ENCODE peak calls at places on chromosomes 11 and 22, in eight cellular contexts. K is PC-9, O is tibial artery, E is thoracic aorta, V is HCT116, C is SJSA1, I is Panc1, N is left ventricle myocardium inferior. Z is an unnamed sample.

GRCh38 chr22:17694193-17694592 is 55.6 kb downstream of the BCL2L13 start:
- DNase-seq in C (no peak), N (no peak), E (no peak), V (no peak), O (no peak), K (no peak), I (no peak), Z (no peak)

GRCh38 chr22:36365020-36365411 is 22.8 kb downstream of the MYH9 start:
- DNase-seq in O (peak; percentile 79), V (peak; percentile 76), C (peak; percentile 97), I (peak; percentile 82), K (peak; percentile 74), N (peak; percentile 44), E (peak; percentile 91), Z (peak; percentile 79)

GRCh38 chr22:33073989-33074391 is 15.8 kb upstream of the SYN3 start:
- DNase-seq in N (no peak), K (no peak), C (no peak), I (peak; percentile 48), O (no peak), E (no peak), V (no peak), Z (no peak)

GRCh38 chr11:35077709-35078695 is 61.0 kb upstream of the CD44 start:
- DNase-seq in O (no peak), K (peak; percentile 22), I (peak; percentile 71), E (no peak), C (peak; percentile 51), N (no peak), V (peak; percentile 42), Z (no peak)

GRCh38 chr22:37053310-37054077 is 2.0 kb downstream of the KCTD17 start:
- DNase-seq in E (no peak), I (no peak), O (no peak), K (no peak), C (no peak), V (no peak), N (peak; percentile 47), Z (peak; percentile 56)

GRCh38 chr22:48575567-48576332 is 1251.9 kb downstream of the BRD1 start:
- DNase-seq in V (no peak), E (no peak), O (no peak), N (no peak), K (no peak), C (no peak), I (no peak), Z (no peak)

GRCh38 chr11:134557571-134558257 is 145.7 kb upstream of the B3GAT1 start:
- DNase-seq in E (no peak), N (no peak), K (no peak), O (no peak), V (no peak), C (no peak), I (no peak), Z (no peak)

GRCh38 chr11:120432056-120433018 is 79.2 kb upstream of the GRIK4 start:
- DNase-seq in V (peak; percentile 97), K (peak; percentile 60), N (no peak), E (peak; percentile 51), C (peak; percentile 73), I (peak; percentile 99), O (peak; percentile 65), Z (no peak)

GRCh38 chr11:65436412-65437032 is 13.9 kb downstream of the NEAT1 start:
- DNase-seq in E (no peak), C (no peak), K (no peak), V (no peak), O (no peak), N (no peak), I (no peak), Z (no peak)

DNA sequence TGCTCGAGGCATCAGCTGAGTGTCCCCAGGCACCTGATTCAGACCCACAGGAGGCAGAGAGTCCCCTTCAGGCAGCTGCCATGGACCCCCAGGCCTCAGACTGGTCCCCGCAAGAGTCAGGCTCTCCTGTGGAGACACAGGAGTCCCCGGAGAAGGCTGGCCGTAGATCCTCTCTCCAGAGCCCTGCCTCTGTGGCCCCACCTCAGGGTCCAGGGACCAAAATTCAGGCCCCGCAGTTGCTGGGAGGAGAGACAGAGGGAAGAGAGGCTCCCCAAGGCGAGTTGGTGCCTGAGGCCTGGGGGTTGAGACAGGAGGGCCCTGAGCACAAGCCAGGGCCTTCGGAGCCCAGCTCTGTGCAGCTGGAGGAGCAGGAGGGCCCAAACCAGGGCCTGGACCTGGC is 4.2 kb downstream of the CCDC88B start:
- DNase-seq in C (no peak), V (no peak), E (no peak), I (no peak), K (no peak), O (no peak), N (no peak), Z (no peak)
- H3K4me1 ChIP-seq in C (peaks cover 6% of the 10 kb centered on the region), V (peaks cover 14% of the 10 kb centered on the region), E (peaks cover 3% of the 10 kb centered on the region), I (peaks cover 33% of the 10 kb centered on the region), K (peaks cover 28% of the 10 kb centered on the region), O (no peaks in the 10 kb centered on the region), N (peaks cover 18% of the 10 kb centered on the region), Z (peaks cover 12% of the 10 kb centered on the region)

GRCh38 chr11:77109236-77110019 is 6.8 kb downstream of the OMP start:
- DNase-seq in E (no peak), I (no peak), C (no peak), K (no peak), O (peak; percentile 47), N (no peak), V (no peak), Z (no peak)

GRCh38 chr11:77106759-77107158 is 4.1 kb downstream of the OMP start:
- DNase-seq in K (no peak), C (no peak), E (no peak), O (no peak), V (no peak), N (no peak), I (no peak), Z (no peak)

GRCh38 chr11:77106321-77106720 is 3.7 kb downstream of the OMP start:
- DNase-seq in N (no peak), V (no peak), K (peak; percentile 35), E (no peak), C (no peak), I (no peak), O (no peak), Z (no peak)

GRCh38 chr11:77107950-77108349 is 5.3 kb downstream of the OMP start:
- DNase-seq in N (no peak), I (peak; percentile 47), K (peak; percentile 76), E (peak; percentile 55), C (peak; percentile 83), O (peak; percentile 58), V (peak; percentile 36), Z (peak; percentile 73)

GRCh38 chr11:77108436-77108835 is 5.8 kb downstream of the OMP start:
- DNase-seq in I (no peak), K (no peak), O (no peak), E (no peak), V (no peak), N (no peak), C (no peak), Z (peak; percentile 71)
- H3K4me1 ChIP-seq in I (peaks cover 29% of the 10 kb centered on the region), K (peaks cover 29% of the 10 kb centered on the region), O (no peaks in the 10 kb centered on the region), E (peaks cover 3% of the 10 kb centered on the region), V (peaks cover 46% of the 10 kb centered on the region), N (peaks cover 12% of the 10 kb centered on the region), C (peaks cover 23% of the 10 kb centered on the region), Z (peaks cover 48% of the 10 kb centered on the region)

GRCh38 chr22:28939394-28939793 is 56.0 kb downstream of the ZNRF3 start:
- DNase-seq in O (no peak), V (no peak), C (no peak), N (no peak), E (no peak), I (no peak), K (no peak), Z (no peak)

GRCh38 chr22:28940441-28940840 is 57.1 kb downstream of the ZNRF3 start:
- DNase-seq in N (no peak), E (no peak), C (no peak), K (no peak), V (no peak), O (no peak), I (no peak), Z (no peak)

GRCh38 chr22:28938286-28938833 is 55.0 kb downstream of the ZNRF3 start:
- DNase-seq in N (no peak), C (no peak), V (no peak), O (no peak), E (no peak), I (no peak), K (no peak), Z (no peak)

GRCh38 chr22:28942333-28942732 is 59.0 kb downstream of the ZNRF3 start:
- DNase-seq in N (no peak), O (no peak), K (no peak), E (no peak), C (no peak), V (no peak), I (no peak), Z (no peak)

DNA sequence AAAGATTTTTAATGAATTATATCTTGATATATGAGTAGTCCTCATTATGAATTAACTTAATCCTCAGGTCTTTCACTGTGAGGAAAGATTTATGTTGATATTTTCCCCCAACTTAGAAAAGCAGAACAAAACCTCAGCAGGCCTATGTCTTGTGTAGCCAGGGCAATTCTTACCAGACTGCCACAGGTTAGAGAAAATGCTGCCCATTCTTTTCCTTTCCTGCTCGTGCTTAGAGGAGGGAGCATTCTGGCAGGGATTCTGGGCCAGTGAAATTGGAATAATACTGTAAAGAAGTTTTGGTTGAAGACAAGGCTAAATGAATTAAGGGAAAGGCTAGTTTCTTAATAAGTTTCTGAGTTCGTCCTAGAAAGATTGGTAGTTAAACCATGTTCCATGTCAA is 56.6 kb downstream of the ZNRF3 start:
- DNase-seq in I (no peak), K (no peak), C (no peak), O (no peak), N (no peak), V (no peak), E (no peak), Z (no peak)
- H3K4me1 ChIP-seq in I (no peaks in the 10 kb centered on the region), K (no peaks in the 10 kb centered on the region), C (no peaks in the 10 kb centered on the region), O (no peaks in the 10 kb centered on the region), N (peaks cover 16% of the 10 kb centered on the region), V (peaks cover 15% of the 10 kb centered on the region), E (peaks cover 17% of the 10 kb centered on the region), Z (no peaks in the 10 kb centered on the region)

GRCh38 chr11:69879734-69880005 is 60.5 kb upstream of the FGF3 start:
- DNase-seq in K (no peak), O (no peak), E (no peak), I (no peak), V (no peak), C (no peak), N (no peak), Z (no peak)

GRCh38 chr11:69877235-69877634 is 58.0 kb upstream of the FGF3 start:
- DNase-seq in C (peak; percentile 47), N (peak; percentile 0), V (no peak), O (no peak), K (no peak), E (no peak), I (no peak), Z (no peak)

GRCh38 chr11:69878927-69879733 is 59.9 kb upstream of the FGF3 start:
- DNase-seq in K (no peak), N (peak; percentile 8), V (no peak), E (no peak), I (no peak), C (no peak), O (no peak), Z (no peak)

GRCh38 chr11:69880041-69880802 is 61.0 kb upstream of the FGF3 start:
- DNase-seq in I (no peak), C (no peak), V (no peak), N (peak; percentile 12), E (no peak), O (no peak), K (no peak), Z (peak; percentile 17)

GRCh38 chr11:69878144-69878883 is 59.1 kb upstream of the FGF3 start:
- DNase-seq in C (peak; percentile 45), V (no peak), E (no peak), O (no peak), K (no peak), I (no peak), N (peak; percentile 6), Z (peak; percentile 6)
- H3K4me1 ChIP-seq in C (no peaks in the 10 kb centered on the region), V (no peaks in the 10 kb centered on the region), E (peaks cover 6% of the 10 kb centered on the region), O (no peaks in the 10 kb centered on the region), K (no peaks in the 10 kb centered on the region), I (no peaks in the 10 kb centered on the region), N (no peaks in the 10 kb centered on the region), Z (no peaks in the 10 kb centered on the region)

Z was measured in mucosa of descending colon.